ENCODE peak calls at places on chromosomes 6 and 20, in eight cellular contexts. X is spleen; M is bronchial epithelial cell; C is A673; R is NCI-H2029; P is activated effector memory CD4-positive, alpha-beta T cell treated with anti-CD3 and anti-CD28 coated beads, Interleukin-2, amount 50 U/mL, for 16 hours; G is CD4-positive, alpha-beta T cell; D is NCI-H1436. B is an unnamed sample.

GRCh38 chr6:165689699-165690098 is 26.7 kb upstream of the PDE10A start:
- DNase-seq in X (no peak), M (no peak), C (no peak), R (no peak), P (no peak), G (no peak), D (no peak), B (no peak)

GRCh38 chr20:36988494-36988966 is 37.0 kb upstream of the SAMHD1 start:
- DNase-seq in X (no peak), M (peak; percentile 35), C (peak; percentile 31), R (peak; percentile 21), P (no peak), G (peak; percentile 24), D (peak; percentile 11), B (no peak)

GRCh38 chr20:62208805-62209755 is 11.0 kb downstream of the HRH3 start:
- DNase-seq in X (no peak), M (no peak), C (no peak), R (peak; percentile 7), P (no peak), G (no peak), D (no peak), B (no peak)

GRCh38 chr6:81451787-81452186 is 300.7 kb downstream of the TENT5A start:
- DNase-seq in X (no peak), M (peak; percentile 88), C (peak; percentile 87), R (peak; percentile 82), P (no peak), G (no peak), D (peak; percentile 2), B (no peak)

GRCh38 chr6:106974337-106974998 is at the start of gene CD24:
- DNase-seq in X (peak; percentile 92), M (no peak), C (no peak), R (peak; percentile 68), P (peak; percentile 63), G (no peak), D (peak; percentile 70), B (no peak)

GRCh38 chr20:15760217-15760567 is 813.1 kb downstream of the KIF16B start:
- DNase-seq in X (no peak), M (no peak), C (no peak), R (no peak), P (no peak), G (no peak), D (peak; percentile 6), B (no peak)

GRCh38 chr6:144460224-144461095 is 175.3 kb downstream of the UTRN start:
- DNase-seq in X (no peak), M (no peak), C (no peak), R (no peak), P (no peak), G (no peak), D (no peak), B (no peak)

GRCh38 chr20:34180460-34181108 is 60.6 kb upstream of the ASIP start:
- DNase-seq in X (no peak), M (peak; percentile 72), C (no peak), R (no peak), P (no peak), G (no peak), D (no peak), B (no peak)

GRCh38 chr20:38231786-38232130 is 28.8 kb downstream of the KIAA1755 start:
- DNase-seq in X (no peak), M (no peak), C (no peak), R (no peak), P (no peak), G (no peak), D (no peak), B (no peak)

GRCh38 chr6:157956171-157956730 is 25.4 kb upstream of the SYNJ2 start:
- DNase-seq in X (no peak), M (no peak), C (no peak), R (no peak), P (no peak), G (no peak), D (no peak), B (no peak)

GRCh38 chr20:13839421-13840092 is 54.7 kb downstream of the NDUFAF5 start:
- DNase-seq in X (no peak), M (peak; percentile 10), C (no peak), R (no peak), P (no peak), G (no peak), D (no peak), B (no peak)

GRCh38 chr20:64077541-64077875 is 1.8 kb downstream of the RGS19 start:
- DNase-seq in X (no peak), M (no peak), C (no peak), R (no peak), P (no peak), G (no peak), D (no peak), B (no peak)

GRCh38 chr20:22533823-22534751 is 50.3 kb downstream of the FOXA2 start:
- DNase-seq in X (no peak), M (no peak), C (no peak), R (no peak), P (no peak), G (no peak), D (no peak), B (no peak)

GRCh38 chr20:48839518-48839917 is 11.7 kb upstream of the PREX1 start:
- DNase-seq in X (no peak), M (no peak), C (no peak), R (no peak), P (no peak), G (no peak), D (no peak), B (no peak)

GRCh38 chr20:21615617-21616080 is 89.8 kb upstream of the PAX1 start:
- DNase-seq in X (no peak), M (peak; percentile 43), C (peak; percentile 87), R (peak; percentile 75), P (peak; percentile 76), G (peak; percentile 10), D (peak; percentile 74), B (no peak)

GRCh38 chr6:33620584-33621395 is at the start of gene ITPR3:
- DNase-seq in X (peak; percentile 92), M (peak; percentile 67), C (peak; percentile 68), R (peak; percentile 42), P (peak; percentile 90), G (peak; percentile 73), D (peak; percentile 71), B (peak; percentile 73)

GRCh38 chr20:1373614-1374013 is 19.2 kb downstream of the FKBP1A start:
- DNase-seq in X (no peak), M (no peak), C (no peak), R (no peak), P (no peak), G (no peak), D (no peak), B (no peak)

GRCh38 chr20:47318596-47319516 is 37.6 kb downstream of the ZMYND8 start:
- DNase-seq in X (peak; percentile 84), M (peak; percentile 65), C (no peak), R (peak; percentile 57), P (no peak), G (no peak), D (no peak), B (no peak)

GRCh38 chr6:4848382-4849068 is 72.3 kb downstream of the CDYL start:
- DNase-seq in X (no peak), M (peak; percentile 16), C (no peak), R (no peak), P (no peak), G (no peak), D (no peak), B (no peak)

GRCh38 chr6:87393026-87393622 is 14.6 kb upstream of the CFAP206 start:
- DNase-seq in X (no peak), M (peak; percentile 66), C (peak; percentile 78), R (peak; percentile 76), P (no peak), G (no peak), D (peak; percentile 73), B (no peak)

GRCh38 chr6:52394251-52394666 is 25.9 kb upstream of the EFHC1 start:
- DNase-seq in X (no peak), M (no peak), C (no peak), R (no peak), P (no peak), G (no peak), D (no peak), B (no peak)

B was measured in T-helper 22 cell.